ENCODE peak calls at places on chromosomes 1 and 21, in ten cellular contexts. G is breast epithelium; P is NCI-H1105 treated with DMSO at 0.1 percent for 48 hours; A is IMR-90; R is lung; X is myocyte; S is naive thymus-derived CD8-positive, alpha-beta T cell; K is cardiac muscle cell; N is AG10803; J is CD8-positive, alpha-beta T cell. I is an unnamed sample.

GRCh38 chr1:96130432-96130831 is 591.2 kb upstream of the PTBP2 start:
- DNase-seq in N (no peak), S (no peak), J (no peak), X (no peak), R (no peak), K (no peak), P (peak), A (no peak), G (no peak), I (no peak)

GRCh38 chr1:109620396-109620817 is 770 bp downstream of the AMPD2 start:
- DNase-seq in K (peak), R (no peak), X (peak), J (no peak), G (no peak), S (no peak), P (peak), A (peak), N (peak), I (peak)

GRCh38 chr1:47697616-47698335 is 259.9 kb downstream of the FOXD2 start:
- DNase-seq in A (no peak), P (no peak), S (no peak), K (no peak), G (no peak), N (no peak), R (no peak), X (no peak), J (no peak), I (peak)

GRCh38 chr1:23459338-23459757 is 24.6 kb downstream of the ASAP3 start:
- DNase-seq in R (no peak), S (no peak), X (no peak), K (no peak), G (no peak), N (no peak), A (no peak), J (no peak), P (no peak), I (no peak)

GRCh38 chr1:241635556-241636179 is 4.5 kb downstream of the CHML start:
- DNase-seq in P (no peak), R (no peak), N (no peak), J (no peak), S (no peak), X (no peak), K (no peak), G (no peak), A (no peak), I (no peak)

GRCh38 chr1:110176299-110176956 is 26.1 kb downstream of the SLC6A17 start:
- DNase-seq in X (no peak), A (no peak), J (no peak), P (peak), N (no peak), S (no peak), R (no peak), G (no peak), K (peak), I (no peak)

GRCh38 chr1:209956116-209956515 is 18.1 kb downstream of the SYT14 start:
- DNase-seq in N (no peak), R (no peak), P (no peak), J (no peak), S (no peak), X (no peak), K (no peak), G (no peak), A (no peak), I (no peak)

GRCh38 chr1:30321216-30321910 is 402.0 kb downstream of the MATN1 start:
- DNase-seq in J (no peak), G (no peak), X (no peak), N (no peak), K (no peak), S (no peak), A (no peak), P (no peak), R (no peak), I (peak)

GRCh38 chr1:116874622-116875277 is 35.0 kb upstream of the PTGFRN start:
- DNase-seq in J (no peak), S (no peak), N (peak), K (no peak), A (no peak), X (no peak), P (no peak), G (no peak), R (no peak), I (no peak)

GRCh38 chr1:41670558-41670957 is 186.1 kb upstream of the EDN2 start:
- DNase-seq in S (no peak), P (no peak), R (no peak), J (no peak), K (no peak), A (peak), N (peak), X (peak), G (no peak), I (no peak)

GRCh38 chr1:231162300-231162969 is 577 bp downstream of the TRIM67 start:
- DNase-seq in J (no peak), A (peak), R (no peak), P (peak), N (no peak), G (no peak), X (no peak), S (peak), K (peak), I (no peak)

GRCh38 chr1:18635833-18636671 is 5.4 kb downstream of the PAX7 start:
- DNase-seq in A (no peak), J (no peak), P (no peak), S (no peak), N (peak), K (peak), G (no peak), X (no peak), R (no peak), I (peak)

GRCh38 chr1:55969322-55969721 is 610.0 kb downstream of the PLPP3 start:
- DNase-seq in J (no peak), K (no peak), R (no peak), N (no peak), A (no peak), P (no peak), S (no peak), G (no peak), X (no peak), I (no peak)

GRCh38 chr1:3420218-3420951 is 34.1 kb upstream of the ARHGEF16 start:
- DNase-seq in S (no peak), P (no peak), R (no peak), G (no peak), J (no peak), N (no peak), X (no peak), A (no peak), K (no peak), I (no peak)

GRCh38 chr1:110155878-110156522 is 5.7 kb downstream of the SLC6A17 start:
- DNase-seq in J (peak), K (peak), N (peak), S (peak), X (peak), A (peak), G (peak), R (peak), P (no peak), I (peak)

GRCh38 chr1:202029171-202029665 is 18.8 kb downstream of the ELF3 start:
- DNase-seq in J (no peak), P (peak), X (peak), N (peak), R (no peak), S (no peak), A (peak), G (no peak), K (no peak), I (no peak)

GRCh38 chr1:5954964-5955363 is 37.3 kb downstream of the NPHP4 start:
- DNase-seq in A (no peak), R (no peak), P (no peak), G (no peak), N (no peak), K (no peak), J (no peak), X (no peak), S (no peak), I (no peak)

GRCh38 chr1:47727051-47727708 is 270.0 kb downstream of the TRABD2B start:
- DNase-seq in A (no peak), K (no peak), G (no peak), X (no peak), P (no peak), N (no peak), S (no peak), R (no peak), J (no peak), I (no peak)

GRCh38 chr21:42833859-42834729 is 45.2 kb downstream of the WDR4 start:
- DNase-seq in R (no peak), X (no peak), J (no peak), G (no peak), S (no peak), A (no peak), P (no peak), K (no peak), N (no peak), I (peak)

GRCh38 chr1:150875197-150876110 is 945 bp downstream of the ARNT start:
- DNase-seq in S (no peak), J (no peak), R (no peak), X (peak), A (no peak), G (no peak), K (peak), P (no peak), N (no peak), I (no peak)

GRCh38 chr1:208527197-208527596 is 283.0 kb upstream of the PLXNA2 start:
- DNase-seq in G (no peak), K (peak), A (no peak), X (no peak), S (no peak), R (peak), J (no peak), N (no peak), P (no peak), I (no peak)

GRCh38 chr1:32920833-32921232 is 19.6 kb upstream of the TMEM54 start:
- DNase-seq in G (no peak), R (no peak), A (no peak), P (no peak), S (no peak), X (no peak), J (no peak), K (no peak), N (no peak), I (peak)

GRCh38 chr1:116157096-116157495 is 45.9 kb downstream of the MAB21L3 start:
- DNase-seq in A (no peak), N (no peak), J (no peak), X (no peak), S (no peak), G (no peak), K (peak), P (no peak), R (peak), I (no peak)

GRCh38 chr1:110112656-110113055 is 413 bp downstream of the UBL4B start:
- DNase-seq in R (no peak), N (no peak), A (no peak), S (no peak), G (no peak), P (no peak), J (no peak), X (no peak), K (no peak), I (no peak)

GRCh38 chr21:38852278-38852677 is 46.5 kb downstream of the ETS2 start:
- DNase-seq in X (no peak), R (no peak), N (no peak), G (no peak), K (no peak), P (no peak), A (no peak), J (no peak), S (no peak), I (no peak)

GRCh38 chr1:204565617-204566582 is 49.7 kb downstream of the MDM4 start:
- DNase-seq in G (peak), J (peak), S (peak), P (peak), R (no peak), N (peak), A (peak), K (peak), X (peak), I (no peak)

GRCh38 chr1:153794671-153795324 is 19.6 kb downstream of the SLC27A3 start:
- DNase-seq in X (no peak), G (no peak), J (no peak), K (no peak), P (no peak), R (no peak), A (no peak), N (no peak), S (no peak), I (no peak)

GRCh38 chr1:15758953-15759661 is 512 bp downstream of the FBLIM1 start:
- DNase-seq in R (no peak), K (peak), J (no peak), N (peak), G (no peak), A (no peak), S (no peak), X (peak), P (no peak), I (no peak)

GRCh38 chr1:43558346-43558841 is 27.7 kb downstream of the PTPRF start:
- DNase-seq in X (no peak), A (peak), G (no peak), N (peak), S (no peak), R (peak), K (peak), J (no peak), P (peak), I (no peak)

GRCh38 chr21:42058631-42059111 is 12.4 kb upstream of the UMODL1 start:
- DNase-seq in G (no peak), P (no peak), J (no peak), N (no peak), R (peak), S (no peak), A (no peak), X (no peak), K (no peak), I (peak)

GRCh38 chr1:3717715-3718601 is 34.3 kb upstream of the CCDC27 start:
- DNase-seq in S (peak), R (no peak), K (peak), X (no peak), G (no peak), A (no peak), J (no peak), N (no peak), P (no peak), I (no peak)

GRCh38 chr1:37477198-37477931 is 3.0 kb downstream of the ZC3H12A start:
- DNase-seq in P (no peak), N (peak), J (peak), X (peak), K (peak), R (peak), A (peak), G (peak), S (peak), I (no peak)

GRCh38 chr1:161766102-161766981 is at the start of gene ATF6:
- DNase-seq in R (peak), P (peak), K (peak), X (peak), S (peak), A (peak), G (peak), J (peak), N (peak), I (peak)